ENCODE peak calls at places on chromosomes 16 and 17, in seven cellular contexts. Q, A, K, I, N, R and S are unnamed samples.
A peak's percentile ranks its signal among the peaks of the same experiment; 100 is the strongest.

GRCh38 chr17:31580331-31581021 is 189.0 kb downstream of the RAB11FIP4 start:
- DNase-seq in Q (no peak), N (no peak), A (no peak), R (no peak), I (no peak), K (no peak), S (no peak)

GRCh38 chr17:82457071-82457789 is 1.3 kb upstream of the NARF start:
- DNase-seq in N (peak; percentile 83), I (no peak), K (no peak), A (no peak), R (no peak), Q (peak; percentile 69), S (no peak)

GRCh38 chr17:78242024-78242742 is 10.8 kb downstream of the TMEM235 start:
- DNase-seq in A (no peak), R (no peak), K (no peak), I (peak; percentile 66), Q (no peak), N (peak; percentile 20), S (no peak)

GRCh38 chr16:89593841-89594240 is 18.3 kb downstream of the CPNE7 start:
- DNase-seq in A (no peak), N (no peak), R (no peak), I (no peak), Q (no peak), K (no peak), S (no peak)

GRCh38 chr16:57994778-57995177 is 5.7 kb downstream of the ZNF319 start:
- DNase-seq in Q (peak; percentile 44), R (no peak), N (peak; percentile 86), A (peak; percentile 64), K (peak; percentile 37), I (no peak), S (peak; percentile 63)

GRCh38 chr17:3529817-3530741 is 27.5 kb downstream of the TRPV3 start:
- DNase-seq in R (no peak), I (no peak), A (no peak), K (no peak), N (no peak), Q (peak; percentile 87), S (no peak)

GRCh38 chr17:12765544-12765943 is 23.8 kb upstream of the ARHGAP44 start:
- DNase-seq in I (no peak), N (peak; percentile 15), R (no peak), Q (no peak), K (no peak), A (no peak), S (no peak)

GRCh38 chr16:74667215-74667765 is 613 bp upstream of the RFWD3 start:
- DNase-seq in N (peak; percentile 70), Q (peak; percentile 41), A (peak; percentile 24), K (no peak), I (no peak), R (peak; percentile 68), S (no peak)

GRCh38 chr17:2814499-2815341 is 18.5 kb downstream of the RAP1GAP2 start:
- DNase-seq in K (no peak), I (peak; percentile 62), A (no peak), N (no peak), R (no peak), Q (no peak), S (no peak)

GRCh38 chr17:78748048-78748729 is 33.9 kb downstream of the CYTH1 start:
- DNase-seq in Q (peak; percentile 90), I (no peak), N (no peak), R (no peak), A (no peak), K (no peak), S (no peak)

GRCh38 chr17:83046759-83047478 is 32.5 kb upstream of the METRNL start:
- DNase-seq in I (no peak), A (no peak), N (no peak), K (no peak), Q (no peak), R (peak; percentile 2), S (no peak)

GRCh38 chr16:23320695-23321094 is 18.6 kb downstream of the SCNN1B start:
- DNase-seq in R (no peak), I (no peak), Q (no peak), N (no peak), A (no peak), K (no peak), S (no peak)

GRCh38 chr16:23327836-23328235 is 25.7 kb downstream of the SCNN1B start:
- DNase-seq in N (no peak), Q (no peak), K (no peak), A (no peak), R (no peak), I (no peak), S (no peak)

GRCh38 chr16:23323224-23324030 is 21.3 kb downstream of the SCNN1B start:
- DNase-seq in N (no peak), R (no peak), K (no peak), I (peak; percentile 84), Q (no peak), A (no peak), S (no peak)

GRCh38 chr16:23321206-23321875 is 19.2 kb downstream of the SCNN1B start:
- DNase-seq in A (no peak), R (no peak), Q (no peak), N (no peak), K (no peak), I (no peak), S (no peak)

DNA sequence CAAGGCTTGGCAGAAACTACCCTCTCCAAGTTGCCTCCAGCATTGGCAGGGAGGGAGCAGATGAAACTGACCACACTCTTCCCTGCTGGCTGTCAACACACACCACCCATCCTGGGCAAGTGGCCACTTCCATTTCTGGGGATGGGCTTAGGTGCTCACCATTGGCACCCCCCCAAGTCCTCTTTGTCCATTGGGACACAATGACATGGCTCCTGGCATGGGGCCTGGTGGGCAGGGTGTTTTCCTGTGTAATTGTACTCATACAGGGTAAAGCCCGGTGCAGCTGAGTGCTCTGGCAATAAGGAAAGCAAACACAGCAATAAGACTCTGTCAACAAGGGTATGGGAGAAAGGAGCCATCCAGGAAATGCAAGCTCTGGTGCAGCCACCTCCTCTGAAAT is 22.6 kb downstream of the SCNN1B start:
- DNase-seq in R (no peak), N (no peak), Q (peak; percentile 44), I (no peak), K (no peak), A (no peak), S (peak; percentile 70)
- TF ChIP-seq JUND in R (no peak), N (no peak), Q (no peak), I (no peak), K (no peak), A (no peak), S (no peak)

DNA sequence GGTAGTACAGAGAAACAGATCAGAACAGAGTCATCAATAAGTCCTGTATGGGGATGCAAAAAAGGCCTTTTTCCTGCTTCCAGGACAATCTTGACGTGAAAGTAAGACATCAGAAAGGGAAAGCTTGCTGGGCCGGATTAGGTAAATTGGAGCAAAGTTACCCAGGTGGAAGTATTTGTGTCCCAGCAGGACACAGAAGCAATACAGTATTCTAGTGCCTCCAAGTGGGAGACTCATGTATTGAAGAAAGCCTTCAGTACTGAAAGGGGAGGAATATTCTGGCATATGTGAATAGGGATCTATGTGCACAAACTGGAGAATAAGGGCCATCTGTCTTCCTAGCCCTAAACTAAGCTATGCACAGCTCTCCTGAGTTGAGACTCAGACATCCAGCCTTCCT is 327.2 kb upstream of the CDH8 start:
- DNase-seq in I (no peak), A (peak; percentile 9), Q (no peak), R (no peak), N (no peak), K (no peak), S (peak; percentile 1)
- TF ChIP-seq JUND in I (no peak), A (no peak), Q (no peak), R (no peak), N (no peak), K (no peak), S (no peak)

GRCh38 chr16:47374629-47375028 is 86.2 kb downstream of the ITFG1 start:
- DNase-seq in Q (no peak), A (no peak), N (no peak), I (no peak), R (no peak), K (no peak), S (no peak)
- TF ChIP-seq JUND in Q (no peak), A (no peak), N (no peak), I (no peak), R (no peak), K (no peak), S (no peak)

DNA sequence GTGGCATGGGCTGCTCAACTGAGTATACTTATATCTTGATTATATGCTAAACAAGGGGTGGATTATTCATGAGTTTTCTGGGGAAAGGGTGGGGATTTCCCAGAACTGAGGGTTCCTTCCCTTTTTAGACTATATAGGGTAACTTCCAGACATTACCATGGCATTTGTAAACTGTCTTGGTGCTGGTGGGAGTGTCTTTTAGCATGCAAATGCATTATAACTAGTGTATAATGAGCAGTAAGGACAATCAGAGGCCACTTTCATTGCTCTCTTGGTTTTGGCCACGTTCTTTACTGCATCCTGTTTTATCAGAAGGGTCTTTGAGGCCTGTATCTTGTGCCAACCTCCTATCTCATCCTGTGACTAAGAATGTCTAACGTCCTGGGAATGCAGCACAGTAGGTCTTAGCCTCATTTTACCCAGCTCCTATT is 12.0 kb downstream of the PRR11 start:
- DNase-seq in K (no peak), A (no peak), N (no peak), I (no peak), R (no peak), Q (no peak), S (no peak)
- TF ChIP-seq JUND in K (no peak), A (no peak), N (no peak), I (no peak), R (no peak), Q (no peak), S (no peak)

DNA sequence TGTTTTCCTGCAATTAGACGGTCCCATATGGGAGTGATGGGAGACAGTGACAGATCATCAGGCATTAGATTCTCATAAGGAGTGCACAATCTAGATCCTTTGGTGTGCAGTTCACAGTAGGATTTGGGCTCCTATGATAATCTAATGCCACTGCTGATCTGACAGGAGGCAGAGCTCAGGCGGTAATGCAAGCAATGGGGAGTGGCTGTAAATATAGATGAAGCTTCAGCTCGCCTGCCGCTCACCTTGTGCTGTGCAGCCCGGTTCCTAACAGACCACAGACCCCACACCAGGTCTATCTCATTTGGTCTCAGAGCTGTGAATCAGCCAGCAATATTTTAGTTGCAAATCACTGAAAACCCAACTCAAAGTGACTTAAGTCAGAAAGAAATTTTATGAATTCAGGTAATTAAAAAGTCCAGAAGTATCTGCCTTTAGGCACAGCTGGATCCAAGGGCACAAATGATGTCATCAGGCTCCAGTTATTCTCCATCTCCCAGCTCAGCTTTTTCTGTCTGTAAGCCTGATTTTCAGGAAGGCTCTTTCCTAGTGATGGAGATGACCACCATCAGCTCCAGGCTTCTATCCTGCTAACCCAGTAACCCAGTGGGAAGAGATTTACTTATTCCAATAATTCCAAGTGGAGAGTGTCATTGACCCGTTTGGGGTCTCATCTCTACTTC is 3.3 kb downstream of the CHP2 start:
- DNase-seq in R (no peak), A (no peak), I (no peak), Q (no peak), K (no peak), N (no peak), S (no peak)
- TF ChIP-seq JUND in R (no peak), A (no peak), I (no peak), Q (no peak), K (no peak), N (no peak), S (no peak)